ENCODE peak calls at places on chromosomes 2 and 18, in nine cellular contexts. B, T, Q, O, J, Z, H, G and E are unnamed samples.
A peak's percentile ranks its signal among the peaks of the same experiment; 100 is the strongest.

GRCh38 chr2:211390506-211390905 is 834.1 kb downstream of the CPS1 start:
- DNase-seq in B (no peak), T (no peak), Q (no peak), O (no peak), J (no peak), Z (no peak), H (peak; percentile 69), G (no peak), E (no peak)

GRCh38 chr18:22276334-22276713 is 106.9 kb downstream of the GATA6 start:
- DNase-seq in B (no peak), T (no peak), Q (no peak), O (no peak), J (no peak), Z (no peak), H (no peak), G (no peak), E (no peak)

GRCh38 chr2:68860111-68860510 is 11.1 kb downstream of the BMP10 start:
- DNase-seq in B (no peak), T (no peak), Q (no peak), O (no peak), J (no peak), Z (no peak), H (no peak), G (no peak), E (no peak)

GRCh38 chr18:47754311-47755101 is 176.0 kb downstream of the SMAD2 start:
- DNase-seq in B (no peak), T (no peak), Q (peak; percentile 53), O (peak; percentile 58), J (peak; percentile 25), Z (peak; percentile 61), H (no peak), G (no peak), E (no peak)

GRCh38 chr18:48786621-48787522 is 163.9 kb downstream of the SMAD7 start:
- DNase-seq in B (no peak), T (no peak), Q (no peak), O (no peak), J (no peak), Z (no peak), H (peak; percentile 41), G (no peak), E (peak; percentile 29)

GRCh38 chr2:149129433-149129832 is 90.9 kb downstream of the LYPD6B start:
- DNase-seq in B (no peak), T (no peak), Q (no peak), O (peak; percentile 76), J (no peak), Z (no peak), H (no peak), G (no peak), E (no peak)

GRCh38 chr18:31497711-31498449 is at the start of gene DSG2:
- DNase-seq in B (no peak), T (no peak), Q (peak; percentile 30), O (peak; percentile 60), J (no peak), Z (no peak), H (peak; percentile 19), G (no peak), E (peak; percentile 74)

GRCh38 chr2:20067992-20068727 is 16.7 kb upstream of the LAPTM4A start:
- DNase-seq in B (no peak), T (no peak), Q (no peak), O (no peak), J (no peak), Z (no peak), H (no peak), G (peak; percentile 5), E (no peak)

GRCh38 chr18:7616661-7617060 is 49.5 kb downstream of the PTPRM start:
- DNase-seq in B (no peak), T (no peak), Q (no peak), O (no peak), J (no peak), Z (no peak), H (no peak), G (no peak), E (no peak)

GRCh38 chr2:17164550-17164949 is 353.7 kb downstream of the RAD51AP2 start:
- DNase-seq in B (no peak), T (no peak), Q (no peak), O (no peak), J (no peak), Z (no peak), H (no peak), G (no peak), E (no peak)

GRCh38 chr18:67215686-67216085 is 300.8 kb downstream of the DSEL start:
- DNase-seq in B (no peak), T (no peak), Q (no peak), O (no peak), J (no peak), Z (no peak), H (no peak), G (no peak), E (peak; percentile 76)

GRCh38 chr18:43870626-43871025 is 593.3 kb upstream of the SYT4 start:
- DNase-seq in B (no peak), T (no peak), Q (no peak), O (no peak), J (no peak), Z (no peak), H (no peak), G (no peak), E (no peak)

GRCh38 chr2:229164545-229165249 is 106.4 kb downstream of the PID1 start:
- DNase-seq in B (no peak), T (no peak), Q (no peak), O (no peak), J (no peak), Z (no peak), H (no peak), G (no peak), E (no peak)

GRCh38 chr2:232592687-232593407 is 40.6 kb upstream of the EFHD1 start:
- DNase-seq in B (no peak), T (no peak), Q (no peak), O (no peak), J (no peak), Z (no peak), H (no peak), G (no peak), E (no peak)

GRCh38 chr18:54950221-54950620 is 9.0 kb downstream of the CCDC68 start:
- DNase-seq in B (no peak), T (no peak), Q (peak; percentile 41), O (no peak), J (no peak), Z (no peak), H (no peak), G (no peak), E (no peak)

GRCh38 chr2:224956706-224957105 is 85.6 kb downstream of the DOCK10 start:
- DNase-seq in B (no peak), T (no peak), Q (no peak), O (no peak), J (no peak), Z (no peak), H (no peak), G (no peak), E (no peak)

GRCh38 chr2:73979686-73980085 is 5.0 kb upstream of the TET3 start:
- DNase-seq in B (no peak), T (no peak), Q (no peak), O (peak; percentile 72), J (no peak), Z (no peak), H (no peak), G (no peak), E (no peak)

GRCh38 chr18:67104700-67105284 is 411.7 kb downstream of the DSEL start:
- DNase-seq in B (no peak), T (peak; percentile 1), Q (peak; percentile 82), O (peak; percentile 64), J (peak; percentile 15), Z (peak; percentile 26), H (peak; percentile 88), G (no peak), E (peak; percentile 43)

GRCh38 chr2:241354668-241355658 is 1.1 kb upstream of the FARP2 start:
- DNase-seq in B (peak; percentile 49), T (peak; percentile 14), Q (peak; percentile 70), O (peak; percentile 91), J (peak; percentile 52), Z (no peak), H (peak; percentile 68), G (no peak), E (peak; percentile 92)

GRCh38 chr2:7203056-7203467 is 285.9 kb downstream of the RNF144A start:
- DNase-seq in B (no peak), T (peak; percentile 25), Q (peak; percentile 76), O (peak; percentile 73), J (peak; percentile 37), Z (peak; percentile 67), H (peak; percentile 84), G (no peak), E (no peak)

GRCh38 chr2:73212098-73212447 is 2.0 kb upstream of the SMYD5 start:
- DNase-seq in B (no peak), T (no peak), Q (no peak), O (no peak), J (no peak), Z (no peak), H (no peak), G (no peak), E (no peak)

GRCh38 chr2:144370937-144371584 is 148.9 kb downstream of the ZEB2 start:
- DNase-seq in B (no peak), T (no peak), Q (no peak), O (peak; percentile 50), J (no peak), Z (no peak), H (no peak), G (no peak), E (no peak)

GRCh38 chr18:55018602-55019001 is 59.3 kb upstream of the CCDC68 start:
- DNase-seq in B (no peak), T (no peak), Q (no peak), O (no peak), J (no peak), Z (no peak), H (no peak), G (no peak), E (no peak)